ENCODE peak calls at places on chromosomes 16 and 17, in seven cellular contexts. G is H9, Z is astrocyte, J is neuronal stem cell, N is GM23338, A is K562, D is hepatocyte. P is an unnamed sample.

GRCh38 chr17:68624381-68624780 is 23.2 kb upstream of the FAM20A start:
- DNase-seq in G (no peak), Z (no peak), A (no peak), J (no peak), N (no peak), D (no peak), P (no peak)

GRCh38 chr16:87877942-87878507 is 8.7 kb upstream of the SLC7A5 start:
- DNase-seq in J (no peak), Z (no peak), A (no peak), G (no peak), N (no peak), D (no peak), P (no peak)

GRCh38 chr17:70405492-70406220 is 236.3 kb downstream of the KCNJ2 start:
- DNase-seq in N (no peak), A (no peak), Z (peak), G (no peak), D (peak), J (no peak), P (peak)

GRCh38 chr17:32894245-32894644 is 17.3 kb upstream of the MYO1D start:
- DNase-seq in N (no peak), D (peak), G (no peak), Z (no peak), A (no peak), J (no peak), P (no peak)

GRCh38 chr17:8503368-8503767 is 67.7 kb downstream of the NDEL1 start:
- DNase-seq in J (no peak), D (no peak), G (no peak), A (no peak), N (no peak), Z (no peak), P (no peak)

GRCh38 chr16:53511403-53512280 is 8.6 kb upstream of the AKTIP start:
- DNase-seq in Z (no peak), A (no peak), D (peak), G (no peak), J (no peak), N (no peak), P (no peak)

GRCh38 chr16:15644306-15644961 is 1.5 kb upstream of the MARF1 start:
- DNase-seq in D (peak), A (no peak), Z (no peak), G (no peak), J (no peak), N (peak), P (no peak)

GRCh38 chr17:57612202-57613071 is 132.7 kb downstream of the CCDC182 start:
- DNase-seq in G (peak), Z (no peak), D (no peak), A (peak), N (peak), J (peak), P (no peak)

GRCh38 chr16:15041260-15042011 is 14.4 kb downstream of the NTAN1 start:
- DNase-seq in A (peak), D (no peak), N (peak), Z (peak), G (peak), J (no peak), P (peak)

GRCh38 chr17:6755281-6755680 is 565 bp upstream of the XAF1 start:
- DNase-seq in N (no peak), J (no peak), Z (no peak), D (peak), G (no peak), A (no peak), P (no peak)

GRCh38 chr17:41647038-41647813 is 22.9 kb upstream of the KRT17 start:
- DNase-seq in N (no peak), J (no peak), G (no peak), D (no peak), A (no peak), Z (no peak), P (no peak)

GRCh38 chr17:29583324-29584248 is 5.9 kb downstream of the GIT1 start:
- DNase-seq in G (no peak), Z (no peak), J (no peak), A (no peak), D (no peak), N (no peak), P (no peak)

GRCh38 chr17:73877962-73878361 is 233.7 kb upstream of the SDK2 start:
- DNase-seq in G (no peak), A (no peak), N (no peak), J (no peak), D (no peak), Z (no peak), P (no peak)

GRCh38 chr16:75319513-75320401 is 68.3 kb upstream of the BCAR1 start:
- DNase-seq in D (no peak), G (no peak), N (no peak), J (no peak), Z (peak), A (no peak), P (peak)

GRCh38 chr17:66612993-66613392 is 221.9 kb upstream of the CACNG5 start:
- DNase-seq in J (no peak), Z (no peak), G (no peak), N (no peak), D (no peak), A (no peak), P (no peak)

GRCh38 chr17:48728232-48729231 is at the start of gene HOXB13:
- DNase-seq in N (peak), A (peak), G (peak), J (no peak), D (peak), Z (no peak), P (peak)

GRCh38 chr16:85010931-85011845 is at the start of gene ZDHHC7:
- DNase-seq in N (peak), A (peak), D (peak), Z (peak), G (peak), J (peak), P (peak)

GRCh38 chr17:71855000-71855399 is 265.8 kb upstream of the SOX9 start:
- DNase-seq in J (no peak), N (no peak), D (no peak), Z (no peak), G (no peak), A (no peak), P (no peak)

GRCh38 chr16:11565665-11566064 is 21.1 kb downstream of the LITAF start:
- DNase-seq in A (no peak), J (no peak), Z (no peak), D (no peak), G (no peak), N (no peak), P (no peak)

GRCh38 chr17:3879181-3879580 is 13.7 kb downstream of the CAMKK1 start:
- DNase-seq in D (peak), N (no peak), G (no peak), Z (peak), J (peak), A (no peak), P (peak)

GRCh38 chr16:70470927-70471341 is 16.5 kb downstream of the FCSK start:
- DNase-seq in J (peak), D (peak), A (peak), N (peak), Z (no peak), G (peak), P (peak)

GRCh38 chr16:2530629-2531318 is 434 bp downstream of the CEMP1 start:
- DNase-seq in A (no peak), D (peak), J (no peak), N (no peak), G (no peak), Z (no peak), P (no peak)

GRCh38 chr17:82933006-82933310 is 93.1 kb upstream of the ZNF750 start:
- DNase-seq in D (no peak), J (no peak), G (no peak), N (no peak), Z (no peak), A (no peak), P (no peak)

GRCh38 chr17:69523252-69523861 is 108.9 kb downstream of the MAP2K6 start:
- DNase-seq in A (peak), N (peak), G (peak), D (peak), J (peak), Z (peak), P (peak)

GRCh38 chr17:79020631-79021301 is 3.2 kb upstream of the C1QTNF1 start:
- DNase-seq in N (no peak), D (no peak), J (no peak), Z (no peak), G (no peak), A (no peak), P (no peak)

GRCh38 chr16:15836074-15836473 is 20.8 kb downstream of the MYH11 start:
- DNase-seq in Z (no peak), N (no peak), G (no peak), A (no peak), J (no peak), D (no peak), P (no peak)

GRCh38 chr16:11112723-11113348 is 143.2 kb downstream of the SOCS1 start:
- DNase-seq in A (peak), Z (no peak), D (no peak), J (no peak), G (no peak), N (no peak), P (no peak)

GRCh38 chr16:29927523-29927905 is 1.5 kb upstream of the KCTD13 start:
- DNase-seq in N (no peak), G (no peak), Z (no peak), D (no peak), J (no peak), A (no peak), P (no peak)

GRCh38 chr17:6627019-6627418 is 13.5 kb downstream of the KIAA0753 start:
- DNase-seq in A (no peak), G (no peak), J (no peak), N (no peak), D (no peak), Z (peak), P (peak)

GRCh38 chr17:78865682-78866390 is 25.2 kb upstream of the USP36 start:
- DNase-seq in Z (peak), D (peak), N (peak), J (peak), G (peak), A (peak), P (peak)

GRCh38 chr17:57956311-57957119 is 1.3 kb upstream of the CUEDC1 start:
- DNase-seq in D (no peak), A (no peak), N (peak), J (no peak), G (peak), Z (no peak), P (no peak)

GRCh38 chr17:9206989-9207317 is 185.6 kb downstream of the NTN1 start:
- DNase-seq in G (no peak), J (no peak), D (peak), A (no peak), N (no peak), Z (no peak), P (no peak)

GRCh38 chr17:38741853-38742421 is 6.2 kb downstream of the PCGF2 start:
- DNase-seq in J (no peak), G (no peak), N (no peak), D (peak), Z (no peak), A (no peak), P (no peak)

GRCh38 chr17:2384439-2385127 is 16.3 kb downstream of the MNT start:
- DNase-seq in Z (no peak), N (no peak), G (no peak), D (no peak), A (no peak), J (no peak), P (no peak)

GRCh38 chr16:85390511-85391174 is 222.5 kb upstream of the GSE1 start:
- DNase-seq in A (peak), D (peak), Z (peak), N (no peak), J (no peak), G (no peak), P (peak)

GRCh38 chr17:13931111-13931526 is 138.2 kb upstream of the COX10 start:
- DNase-seq in D (peak), Z (peak), A (no peak), N (no peak), G (no peak), J (no peak), P (peak)

GRCh38 chr17:4544656-4545216 is 10.4 kb downstream of the MYBBP1A start:
- DNase-seq in D (no peak), G (no peak), J (no peak), A (peak), N (no peak), Z (no peak), P (no peak)

GRCh38 chr17:45833826-45834439 is 10.7 kb upstream of the SPPL2C start:
- DNase-seq in Z (no peak), A (peak), D (no peak), J (no peak), N (no peak), G (no peak), P (no peak)

GRCh38 chr17:79716183-79716797 is 14.5 kb upstream of the ENPP7 start:
- DNase-seq in A (no peak), G (no peak), D (no peak), N (no peak), J (no peak), Z (no peak), P (no peak)

GRCh38 chr17:7475764-7476422 is 3.5 kb downstream of the ZBTB4 start:
- DNase-seq in J (no peak), G (no peak), Z (no peak), D (peak), N (no peak), A (peak), P (peak)

GRCh38 chr17:34579979-34580684 is 750 bp downstream of the TMEM132E start:
- DNase-seq in J (no peak), Z (no peak), N (peak), G (peak), D (peak), A (no peak), P (no peak)

GRCh38 chr17:34579017-34579946 is at the start of gene TMEM132E:
- DNase-seq in G (peak), N (peak), D (peak), J (peak), Z (peak), A (no peak), P (peak)

GRCh38 chr17:34580685-34581445 is 1.5 kb downstream of the TMEM132E start:
- DNase-seq in N (peak), A (peak), J (no peak), G (peak), Z (no peak), D (peak), P (no peak)

GRCh38 chr17:34578016-34578415 is 1.4 kb upstream of the TMEM132E start:
- DNase-seq in D (no peak), J (no peak), A (no peak), Z (no peak), G (peak), N (peak), P (no peak)

GRCh38 chr17:34578656-34579016 is 746 bp upstream of the TMEM132E start:
- DNase-seq in N (peak), D (no peak), Z (no peak), J (no peak), A (no peak), G (no peak), P (no peak)
- H2AFZ ChIP-seq in N (peak), D (peak), Z (no peak), J (peak), A (no peak), G (no peak), P (peak)

DNA sequence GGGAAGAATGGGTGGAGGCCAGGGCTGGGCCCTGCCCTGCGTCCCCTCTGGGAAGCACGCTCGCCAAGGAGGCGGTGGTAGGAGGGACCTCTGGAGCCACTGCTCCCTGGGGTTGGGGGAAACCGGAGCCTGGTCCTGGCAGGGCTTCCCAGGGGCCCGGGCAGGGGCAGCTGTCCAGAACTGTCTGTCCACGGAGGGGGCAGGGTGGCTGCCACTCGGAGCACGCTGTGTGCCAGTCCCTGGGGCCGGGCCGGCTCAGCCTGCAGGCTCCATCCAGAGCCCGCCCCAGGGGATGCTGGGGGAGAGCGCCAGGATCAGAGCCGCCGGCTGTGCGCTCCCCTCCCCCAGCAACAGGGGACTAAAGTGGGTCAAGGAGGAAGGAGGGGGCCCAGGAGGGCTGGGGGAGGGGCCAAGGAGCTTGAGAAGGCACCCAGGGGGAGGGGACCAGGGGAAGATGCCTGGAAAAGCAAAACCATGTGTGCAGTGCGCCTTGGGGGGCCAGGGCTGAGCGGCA is 21.4 kb downstream of the ZNF423 start:
- DNase-seq in J (no peak), D (peak), N (peak), A (no peak), G (no peak), Z (no peak), P (no peak)
- H2AFZ ChIP-seq in J (no peak), D (no peak), N (no peak), A (no peak), G (no peak), Z (peak), P (no peak)

DNA sequence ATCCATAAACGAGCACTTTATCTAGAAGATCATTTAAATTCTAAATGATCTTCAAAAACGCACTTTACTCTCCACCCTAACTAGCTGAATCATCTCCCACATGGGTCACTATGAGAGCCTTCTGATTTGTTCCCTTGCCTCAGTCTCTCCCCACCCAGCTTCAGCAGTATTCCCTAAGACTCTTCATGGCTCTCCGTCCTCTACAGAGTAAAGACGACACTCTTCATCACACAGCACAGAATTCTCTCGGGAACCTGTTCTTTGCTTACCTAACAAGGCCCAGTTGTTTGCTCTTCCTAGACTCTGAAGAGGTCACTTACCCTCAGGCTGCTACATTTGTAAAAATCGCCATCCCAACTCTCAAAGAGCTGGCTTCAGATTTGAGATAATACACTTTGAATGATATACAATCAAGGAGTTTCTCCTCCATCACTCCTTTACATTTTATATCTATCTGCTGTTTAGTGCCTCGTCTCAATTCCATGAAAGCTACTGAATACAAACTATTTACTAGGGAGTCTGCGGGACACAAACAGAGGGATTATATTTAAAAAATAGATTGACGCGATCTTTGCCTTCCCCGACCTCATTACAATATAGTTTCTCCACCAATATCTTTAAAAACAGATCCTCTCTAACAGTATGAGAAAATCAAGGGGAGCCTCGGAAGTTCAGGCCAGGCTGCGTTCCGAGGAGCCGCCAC is 511 bp upstream of the LIG3 start:
- DNase-seq in J (no peak), N (peak), D (no peak), Z (peak), G (no peak), A (no peak), P (peak)
- H2AFZ ChIP-seq in J (peak), N (peak), D (peak), Z (peak), G (no peak), A (peak), P (peak)

GRCh38 chr17:43927101-43927935 is 15.0 kb downstream of the PPY start:
- DNase-seq in Z (no peak), N (no peak), J (no peak), A (no peak), D (peak), G (no peak), P (no peak)

GRCh38 chr17:43932357-43932756 is 9.9 kb downstream of the PPY start:
- DNase-seq in Z (no peak), J (no peak), A (no peak), G (no peak), D (no peak), N (no peak), P (no peak)

GRCh38 chr17:43928606-43929005 is 13.7 kb downstream of the PPY start:
- DNase-seq in D (peak), J (no peak), G (no peak), A (no peak), Z (no peak), N (no peak), P (no peak)

GRCh38 chr17:43932923-43933322 is 9.4 kb downstream of the PPY start:
- DNase-seq in A (no peak), N (no peak), D (no peak), J (no peak), Z (no peak), G (no peak), P (no peak)

GRCh38 chr17:43931062-43931571 is 11.2 kb downstream of the PPY start:
- DNase-seq in J (no peak), N (no peak), D (peak), G (no peak), Z (no peak), A (no peak), P (no peak)
- H2AFZ ChIP-seq in J (no peak), N (no peak), D (no peak), G (no peak), Z (no peak), A (no peak), P (no peak)

GRCh38 chr16:67088551-67088950 is 21.2 kb upstream of the PHAF1 start:
- DNase-seq in N (no peak), Z (no peak), D (no peak), J (no peak), G (no peak), A (no peak), P (no peak)
- H2AFZ ChIP-seq in N (no peak), Z (no peak), D (no peak), J (no peak), G (no peak), A (no peak), P (no peak)

GRCh38 chr17:65156185-65156834 is 19.1 kb downstream of the RGS9 start:
- DNase-seq in G (no peak), Z (no peak), J (no peak), N (no peak), D (no peak), A (no peak), P (no peak)
- H2AFZ ChIP-seq in G (no peak), Z (no peak), J (no peak), N (no peak), D (no peak), A (no peak), P (no peak)

DNA sequence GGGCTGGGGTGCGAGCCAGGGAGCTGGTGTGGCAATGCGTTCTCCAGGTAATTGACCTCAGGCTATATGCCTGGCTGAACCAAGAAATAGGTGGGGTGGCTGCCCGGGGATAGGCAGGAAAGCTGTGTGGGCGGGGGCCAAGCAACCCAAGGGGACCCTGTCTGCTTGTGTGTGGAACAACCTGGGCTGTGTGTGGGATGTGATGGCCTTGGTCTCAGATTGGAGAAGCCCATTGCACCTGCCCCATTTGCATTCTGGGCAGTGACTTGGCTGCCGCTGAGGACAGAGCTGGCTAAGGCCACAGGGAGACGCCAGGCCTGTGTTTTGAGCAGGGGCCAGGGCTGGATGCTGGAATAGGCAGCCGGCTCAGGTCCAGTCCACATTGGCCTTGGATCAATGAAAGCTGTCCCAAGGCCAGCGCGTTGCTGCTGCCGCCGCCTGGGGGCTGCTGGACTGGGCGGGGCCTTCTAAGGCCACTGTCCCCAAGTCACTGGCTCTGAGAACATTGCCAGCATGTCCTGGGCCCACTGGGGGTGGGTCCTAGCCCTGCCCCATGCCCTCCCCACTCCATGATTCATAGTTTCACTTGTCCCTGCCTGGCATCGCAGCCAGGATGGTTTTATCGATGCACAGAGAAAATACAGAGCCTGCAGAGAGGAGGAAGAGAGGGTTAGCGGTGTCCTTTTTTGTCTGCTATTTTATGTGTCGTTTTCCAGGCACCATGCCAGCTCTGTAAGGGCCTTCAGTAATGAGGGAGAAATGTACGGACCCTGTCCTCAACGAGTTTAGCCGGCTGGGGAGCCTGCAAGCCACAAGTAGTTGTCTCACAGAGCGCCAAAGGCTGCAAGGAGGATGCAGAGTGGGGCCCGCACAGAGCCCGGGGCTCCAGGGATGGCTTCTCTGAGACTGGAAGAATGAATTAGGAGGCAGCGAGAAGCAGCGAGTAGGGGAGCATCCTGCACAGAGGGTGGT is 43.9 kb downstream of the NKD1 start:
- DNase-seq in A (no peak), G (no peak), D (peak), N (peak), J (no peak), Z (no peak), P (no peak)
- H2AFZ ChIP-seq in A (no peak), G (no peak), D (no peak), N (no peak), J (no peak), Z (peak), P (no peak)

P was measured in IMR-90.